ENCODE peak calls at places on chromosomes 7 and 10, in four cellular contexts. J, Q, I and C are unnamed samples.

GRCh38 chr10:9302142-9302746 is 1247.8 kb downstream of the GATA3 start:
- DNase-seq in Q (peak), J (peak), I (no peak), C (peak)

GRCh38 chr10:110903280-110904278 is 15.4 kb downstream of the BBIP1 start:
- DNase-seq in J (no peak), Q (no peak), I (no peak), C (no peak)

GRCh38 chr7:102873470-102874165 is 39.2 kb upstream of the LRRC17 start:
- DNase-seq in Q (no peak), J (no peak), I (no peak), C (no peak)

GRCh38 chr7:138668946-138669345 is 32.2 kb downstream of the SVOPL start:
- DNase-seq in Q (no peak), J (no peak), I (no peak), C (no peak)

GRCh38 chr7:21193895-21194294 is 234.0 kb upstream of the SP4 start:
- DNase-seq in I (no peak), Q (no peak), J (no peak), C (no peak)

GRCh38 chr7:92968502-92968901 is 132.1 kb upstream of the CDK6 start:
- DNase-seq in I (no peak), Q (no peak), J (no peak), C (peak)

GRCh38 chr7:29229946-29230345 is 35.4 kb downstream of the CHN2 start:
- DNase-seq in I (no peak), Q (no peak), J (no peak), C (no peak)

GRCh38 chr10:49284356-49284755 is 14.6 kb upstream of the C10orf71 start:
- DNase-seq in I (no peak), J (no peak), Q (no peak), C (no peak)

GRCh38 chr10:78600740-78601139 is 468.0 kb upstream of the ZMIZ1 start:
- DNase-seq in Q (no peak), J (no peak), I (no peak), C (peak)

GRCh38 chr7:80288175-80289122 is 153.8 kb downstream of the GNAI1 start:
- DNase-seq in J (peak), I (no peak), Q (no peak), C (no peak)

GRCh38 chr7:93249749-93250148 is 17.6 kb downstream of the VPS50 start:
- DNase-seq in Q (no peak), I (no peak), J (no peak), C (peak)

GRCh38 chr7:127632276-127632910 is 14.5 kb upstream of the PAX4 start:
- DNase-seq in I (no peak), Q (no peak), J (no peak), C (no peak)

GRCh38 chr10:119619215-119619614 is 22.5 kb upstream of the TIAL1 start:
- DNase-seq in Q (no peak), J (no peak), I (no peak), C (no peak)

GRCh38 chr7:80357530-80357929 is 154.3 kb downstream of the GNAT3 start:
- DNase-seq in I (no peak), Q (no peak), J (peak), C (no peak)

GRCh38 chr10:10038358-10038757 is 979.3 kb upstream of the CELF2 start:
- DNase-seq in J (peak), Q (no peak), I (no peak), C (no peak)

GRCh38 chr7:30313348-30313747 is 29.0 kb downstream of the ZNRF2 start:
- DNase-seq in Q (no peak), I (no peak), J (no peak), C (no peak)

GRCh38 chr7:120832803-120833202 is 25.1 kb downstream of the TSPAN12 start:
- DNase-seq in I (no peak), Q (no peak), J (no peak), C (no peak)

GRCh38 chr10:95688648-95689047 is 5.1 kb downstream of the TCTN3 start:
- DNase-seq in J (no peak), Q (no peak), I (no peak), C (no peak)

GRCh38 chr10:63542835-63543575 is 21.8 kb downstream of the REEP3 start:
- DNase-seq in Q (no peak), J (peak), I (no peak), C (peak)

GRCh38 chr10:28984431-28984830 is 304.4 kb upstream of the LYZL1 start:
- DNase-seq in Q (peak), I (peak), J (peak), C (peak)

GRCh38 chr7:135512135-135512887 is 2.4 kb upstream of the CNOT4 start:
- DNase-seq in Q (peak), I (no peak), J (peak), C (peak)

GRCh38 chr10:104037261-104037951 is 48.3 kb downstream of the COL17A1 start:
- DNase-seq in J (no peak), I (no peak), Q (no peak), C (no peak)

GRCh38 chr10:30151581-30152389 is 92.4 kb upstream of the JCAD start:
- DNase-seq in Q (peak), I (no peak), J (peak), C (peak)

GRCh38 chr7:82740246-82740848 is 296.8 kb upstream of the CACNA2D1 start:
- DNase-seq in J (peak), Q (peak), I (peak), C (peak)

GRCh38 chr10:1643161-1643910 is 94.0 kb downstream of the ADARB2 start:
- DNase-seq in J (peak), I (no peak), Q (peak), C (no peak)

GRCh38 chr7:105656922-105657521 is 75.7 kb upstream of the EFCAB10 start:
- DNase-seq in I (no peak), J (peak), Q (no peak), C (no peak)

GRCh38 chr10:12950583-12951128 is 50.9 kb downstream of the CCDC3 start:
- DNase-seq in J (no peak), I (no peak), Q (no peak), C (peak)

GRCh38 chr7:85659364-85659763 is 472.5 kb upstream of the SEMA3D start:
- DNase-seq in I (no peak), Q (peak), J (peak), C (peak)

GRCh38 chr10:126049741-126050140 is 153.4 kb downstream of the FANK1 start:
- DNase-seq in I (no peak), J (no peak), Q (peak), C (peak)

GRCh38 chr10:124375691-124376090 is 43.0 kb downstream of the OAT start:
- DNase-seq in J (no peak), Q (no peak), I (no peak), C (no peak)

GRCh38 chr7:30074422-30075030 is 46.3 kb downstream of the PLEKHA8 start:
- DNase-seq in Q (peak), J (peak), I (no peak), C (peak)

GRCh38 chr7:32957326-32958045 is at the start of gene FKBP9:
- DNase-seq in Q (peak), J (peak), I (peak), C (peak)

GRCh38 chr7:126052229-126052628 is 1122.6 kb upstream of the POT1 start:
- DNase-seq in I (no peak), Q (no peak), J (no peak), C (no peak)

GRCh38 chr10:23343591-23344225 is 889 bp downstream of the C10orf67 start:
- DNase-seq in J (no peak), I (peak), Q (peak), C (no peak)

GRCh38 chr10:11898033-11898371 is 74.8 kb downstream of the PROSER2 start:
- DNase-seq in J (no peak), Q (no peak), I (no peak), C (peak)

GRCh38 chr10:113020838-113021237 is 70.8 kb downstream of the TCF7L2 start:
- DNase-seq in Q (no peak), J (no peak), I (no peak), C (no peak)

GRCh38 chr10:5317547-5318107 is 47.1 kb upstream of the UCN3 start:
- DNase-seq in J (peak), I (no peak), Q (peak), C (peak)

GRCh38 chr10:115830260-115830970 is 442.6 kb downstream of the GFRA1 start:
- DNase-seq in Q (no peak), J (peak), I (no peak), C (no peak)

DNA sequence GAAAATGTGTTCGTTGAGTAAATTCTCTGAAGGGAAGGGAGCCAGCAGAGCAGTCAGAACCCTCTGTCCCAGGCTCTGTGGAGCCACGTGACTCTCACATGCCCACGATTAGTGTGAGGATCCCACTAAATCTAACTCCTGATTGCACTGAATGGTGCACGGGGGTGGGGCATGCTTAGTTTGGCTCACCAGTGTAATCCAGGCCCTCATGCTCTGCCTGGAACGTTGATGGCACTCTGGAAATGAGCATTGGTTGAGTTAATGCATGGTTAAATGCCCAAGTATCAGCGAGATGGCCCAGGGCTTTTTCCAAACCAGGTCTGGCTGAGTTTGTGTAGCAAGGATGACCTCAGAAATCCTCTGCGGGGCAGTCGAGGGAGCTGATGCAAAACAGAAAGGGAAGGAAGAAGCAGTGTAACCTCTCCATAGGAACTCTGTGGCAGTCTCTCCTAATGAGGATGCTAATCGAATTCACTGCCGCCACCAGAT is 98.3 kb downstream of the C10orf105 start:
- DNase-seq in J (no peak), I (no peak), Q (no peak), C (no peak)
- TF ChIP-seq CTCF in J (no peak), I (no peak), Q (no peak), C (no peak)

GRCh38 chr10:114483575-114483974 is 79.3 kb upstream of the AFAP1L2 start:
- DNase-seq in J (no peak), I (no peak), Q (no peak), C (no peak)

GRCh38 chr10:114489521-114490310 is 85.4 kb upstream of the AFAP1L2 start:
- DNase-seq in Q (no peak), I (no peak), J (no peak), C (no peak)

GRCh38 chr10:114487815-114488536 is 83.7 kb upstream of the AFAP1L2 start:
- DNase-seq in J (no peak), Q (no peak), I (no peak), C (peak)

GRCh38 chr10:114485695-114486400 is 81.5 kb upstream of the AFAP1L2 start:
- DNase-seq in J (no peak), Q (no peak), I (no peak), C (no peak)

GRCh38 chr10:114486938-114487814 is 82.9 kb upstream of the AFAP1L2 start:
- DNase-seq in Q (peak), I (no peak), J (peak), C (peak)
- TF ChIP-seq CTCF in Q (no peak), I (no peak), J (no peak), C (no peak)

DNA sequence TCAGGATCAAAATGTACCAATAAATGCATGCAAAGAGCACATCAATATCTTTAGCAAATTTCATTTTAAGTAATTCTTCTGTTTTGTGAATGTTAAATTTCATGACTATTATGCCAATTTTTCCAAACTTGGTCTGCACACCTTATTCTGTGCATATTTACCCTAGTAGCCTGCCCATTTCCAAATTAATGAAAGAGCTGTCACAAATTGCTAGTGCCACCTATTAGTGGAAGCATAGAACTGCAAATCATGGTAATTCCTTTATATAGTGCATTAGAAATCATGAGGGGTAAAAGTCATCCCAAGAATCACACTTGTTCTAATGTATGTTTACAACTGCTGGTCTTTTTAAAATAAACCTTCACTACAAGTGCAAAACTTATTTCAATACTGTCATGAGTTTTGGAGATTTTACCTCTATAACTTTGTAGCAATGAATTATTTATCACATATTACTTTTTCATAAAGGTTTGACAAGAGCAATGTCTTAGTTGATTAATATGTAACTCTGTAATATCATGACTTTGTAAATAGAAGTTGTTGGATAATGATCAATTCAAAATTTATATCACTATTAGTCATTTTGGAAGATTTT is 5.7 kb downstream of the SEMA3A start:
- DNase-seq in I (no peak), Q (no peak), J (peak), C (peak)
- TF ChIP-seq CTCF in I (no peak), Q (peak), J (peak), C (peak)

GRCh38 chr7:143318661-143319060 is 2.8 kb downstream of the CLCN1 start:
- DNase-seq in Q (peak), J (peak), I (no peak), C (peak)
- TF ChIP-seq CTCF in Q (peak), J (no peak), I (no peak), C (peak)

GRCh38 chr10:14010827-14011574 is 319.7 kb downstream of the FRMD4A start:
- DNase-seq in Q (no peak), I (no peak), J (no peak), C (no peak)
- TF ChIP-seq CTCF in Q (no peak), I (no peak), J (no peak), C (no peak)